ENCODE peak calls at places on chromosomes 5 and 9, in ten cellular contexts. W is NCI-H510A; P is endothelial cell of umbilical vein; Y is HFFc6; M is stimulated activated CD8-positive, alpha-beta memory T cell treated with anti-CD3 and anti-CD28 coated beads, Interleukin-15, amount 100 ng/mL, for 1 hour; N is Kasumi-1; O is lung microvascular endothelial cell; J is DMS 273 treated with DMSO at 0.1 percent for 48 hours; Z is mesendoderm; X is smooth muscle cell of the brain vasculature. Q is an unnamed sample.

GRCh38 chr9:137411670-137412380 is 11.1 kb downstream of the EXD3 start:
- DNase-seq in M (no peak), Y (peak; percentile 84), W (no peak), O (peak; percentile 93), X (peak; percentile 56), P (peak; percentile 93), N (peak; percentile 33), J (no peak), Z (no peak), Q (no peak)

GRCh38 chr9:33835625-33836260 is 18.8 kb downstream of the UBE2R2 start:
- DNase-seq in P (no peak), J (no peak), X (no peak), O (no peak), Y (no peak), W (no peak), Z (no peak), N (no peak), M (no peak), Q (no peak)

GRCh38 chr5:7850241-7850532 is 746 bp downstream of the CFAP90 start:
- DNase-seq in Z (no peak), P (no peak), N (no peak), M (no peak), W (no peak), X (no peak), O (no peak), J (no peak), Y (no peak), Q (no peak)

GRCh38 chr9:92071634-92072033 is 43.6 kb downstream of the SPTLC1 start:
- DNase-seq in X (no peak), Z (no peak), M (no peak), N (no peak), W (no peak), J (no peak), P (no peak), Y (no peak), O (no peak), Q (no peak)

GRCh38 chr9:115289757-115290208 is 171.8 kb upstream of the TNC start:
- DNase-seq in M (no peak), J (no peak), X (peak; percentile 31), Z (no peak), W (no peak), Y (peak; percentile 48), P (no peak), O (no peak), N (no peak), Q (no peak)

GRCh38 chr5:67331296-67331925 is 134.8 kb upstream of the CD180 start:
- DNase-seq in O (no peak), X (no peak), M (no peak), W (no peak), N (no peak), J (no peak), P (peak; percentile 6), Y (no peak), Z (no peak), Q (no peak)

GRCh38 chr5:93158841-93159240 is 422.2 kb downstream of the NR2F1-AS1 start:
- DNase-seq in W (no peak), X (no peak), Y (peak; percentile 52), J (no peak), P (no peak), M (no peak), O (no peak), N (no peak), Z (no peak), Q (no peak)

GRCh38 chr9:4020747-4021296 is 279.0 kb downstream of the GLIS3 start:
- DNase-seq in W (no peak), X (no peak), O (no peak), Z (no peak), Y (no peak), M (no peak), J (no peak), P (no peak), N (no peak), Q (no peak)

GRCh38 chr5:107831612-107832395 is 161.1 kb upstream of the EFNA5 start:
- DNase-seq in N (no peak), X (no peak), Z (no peak), M (no peak), Y (no peak), W (no peak), O (no peak), J (no peak), P (no peak), Q (no peak)

GRCh38 chr9:89849096-89849495 is 244.3 kb downstream of the GADD45G start:
- DNase-seq in W (no peak), Y (no peak), X (no peak), O (no peak), P (no peak), Z (no peak), J (no peak), M (no peak), N (no peak), Q (no peak)

GRCh38 chr9:95455714-95456113 is 61.1 kb downstream of the PTCH1 start:
- DNase-seq in J (no peak), W (no peak), X (no peak), P (no peak), Z (no peak), N (no peak), Y (no peak), M (no peak), O (no peak), Q (no peak)

GRCh38 chr5:132767150-132767549 is 9.9 kb downstream of the SEPTIN8 start:
- DNase-seq in J (no peak), O (no peak), Y (no peak), M (no peak), X (no peak), N (no peak), P (peak; percentile 22), Z (no peak), W (no peak), Q (no peak)

GRCh38 chr9:97462914-97463313 is 38.6 kb upstream of the TMOD1 start:
- DNase-seq in Z (no peak), P (no peak), Y (no peak), J (no peak), M (no peak), N (no peak), W (no peak), O (no peak), X (no peak), Q (no peak)

GRCh38 chr9:14323969-14324366 is 10.0 kb upstream of the NFIB start:
- DNase-seq in P (no peak), Y (no peak), Z (no peak), O (no peak), M (no peak), W (no peak), N (no peak), J (no peak), X (no peak), Q (peak; percentile 33)

GRCh38 chr9:127589955-127590370 is 22.1 kb upstream of the STXBP1 start:
- DNase-seq in Z (peak; percentile 72), N (peak; percentile 45), O (peak; percentile 89), P (peak; percentile 71), Y (peak; percentile 66), J (peak; percentile 20), W (peak; percentile 54), M (no peak), X (no peak), Q (peak; percentile 69)